ENCODE peak calls at places on chromosomes 5 and 9, in five cellular contexts. One of them, this sample, is unnamed.

GRCh38 chr5:34787035-34787434 is 51.9 kb upstream of the TTC23L start:
- DNase-seq in adrenal gland: no peak
- DNase-seq in endothelial cell: no peak
- DNase-seq in omental fat pad: no peak
- DNase-seq in HFF-Myc: no peak
- DNase-seq in this sample: no peak

GRCh38 chr5:150272531-150272930 is 17.0 kb downstream of the CAMK2A start:
- DNase-seq in adrenal gland: peak; percentile 30
- DNase-seq in endothelial cell: peak; percentile 41
- DNase-seq in omental fat pad: no peak
- DNase-seq in HFF-Myc: no peak
- DNase-seq in this sample: no peak

GRCh38 chr9:109717342-109717741 is 62.7 kb upstream of the PALM2AKAP2 start:
- DNase-seq in adrenal gland: no peak
- DNase-seq in endothelial cell: no peak
- DNase-seq in omental fat pad: no peak
- DNase-seq in HFF-Myc: no peak
- DNase-seq in this sample: no peak

GRCh38 chr5:98214240-98215051 is 559.0 kb upstream of the RGMB start:
- DNase-seq in adrenal gland: no peak
- DNase-seq in endothelial cell: no peak
- DNase-seq in omental fat pad: no peak
- DNase-seq in HFF-Myc: no peak
- DNase-seq in this sample: no peak

GRCh38 chr5:71778678-71779276 is 59.7 kb downstream of the CARTPT start:
- DNase-seq in adrenal gland: no peak
- DNase-seq in endothelial cell: no peak
- DNase-seq in omental fat pad: no peak
- DNase-seq in HFF-Myc: no peak
- DNase-seq in this sample: no peak

GRCh38 chr9:14321517-14322125 is 7.7 kb upstream of the NFIB start:
- DNase-seq in adrenal gland: no peak
- DNase-seq in endothelial cell: no peak
- DNase-seq in omental fat pad: no peak
- DNase-seq in HFF-Myc: no peak
- DNase-seq in this sample: no peak

GRCh38 chr9:107693620-107694326 is 204.2 kb upstream of the KLF4 start:
- DNase-seq in adrenal gland: no peak
- DNase-seq in endothelial cell: no peak
- DNase-seq in omental fat pad: no peak
- DNase-seq in HFF-Myc: no peak
- DNase-seq in this sample: no peak

GRCh38 chr5:980001-980588 is 28.5 kb upstream of the NKD2 start:
- DNase-seq in adrenal gland: no peak
- DNase-seq in endothelial cell: no peak
- DNase-seq in omental fat pad: no peak
- DNase-seq in HFF-Myc: no peak
- DNase-seq in this sample: no peak

GRCh38 chr5:172736524-172737135 is 34.4 kb downstream of the DUSP1 start:
- DNase-seq in adrenal gland: peak; percentile 7
- DNase-seq in endothelial cell: no peak
- DNase-seq in omental fat pad: no peak
- DNase-seq in HFF-Myc: no peak
- DNase-seq in this sample: no peak

GRCh38 chr5:138697720-138698360 is 55.4 kb upstream of the CTNNA1 start:
- DNase-seq in adrenal gland: no peak
- DNase-seq in endothelial cell: no peak
- DNase-seq in omental fat pad: no peak
- DNase-seq in HFF-Myc: no peak
- DNase-seq in this sample: no peak

GRCh38 chr5:136192015-136192525 is 892 bp downstream of the SMIM32 start:
- DNase-seq in adrenal gland: no peak
- DNase-seq in endothelial cell: peak; percentile 41
- DNase-seq in omental fat pad: no peak
- DNase-seq in HFF-Myc: no peak
- DNase-seq in this sample: peak; percentile 47

GRCh38 chr5:38473008-38473407 is 83.4 kb downstream of the LIFR start:
- DNase-seq in adrenal gland: no peak
- DNase-seq in endothelial cell: no peak
- DNase-seq in omental fat pad: no peak
- DNase-seq in HFF-Myc: no peak
- DNase-seq in this sample: no peak

GRCh38 chr9:20570086-20570485 is 52.2 kb downstream of the MLLT3 start:
- DNase-seq in adrenal gland: no peak
- DNase-seq in endothelial cell: no peak
- DNase-seq in omental fat pad: no peak
- DNase-seq in HFF-Myc: no peak
- DNase-seq in this sample: no peak

GRCh38 chr5:78405820-78406750 is 45.7 kb downstream of the SCAMP1 start:
- DNase-seq in adrenal gland: no peak
- DNase-seq in endothelial cell: no peak
- DNase-seq in omental fat pad: no peak
- DNase-seq in HFF-Myc: no peak
- DNase-seq in this sample: no peak

GRCh38 chr9:2181794-2182193 is 166.6 kb downstream of the SMARCA2 start:
- DNase-seq in adrenal gland: peak; percentile 37
- DNase-seq in endothelial cell: peak; percentile 71
- DNase-seq in omental fat pad: no peak
- DNase-seq in HFF-Myc: no peak
- DNase-seq in this sample: no peak
- TF ChIP-seq CTCF in adrenal gland: peak; percentile 51
- TF ChIP-seq CTCF in endothelial cell: peak; percentile 65
- TF ChIP-seq CTCF in omental fat pad: no peak
- TF ChIP-seq CTCF in HFF-Myc: peak; percentile 67
- TF ChIP-seq CTCF in this sample: peak; percentile 48

GRCh38 chr5:75412111-75412990 is 75.3 kb downstream of the HMGCR start:
- DNase-seq in adrenal gland: no peak
- DNase-seq in endothelial cell: no peak
- DNase-seq in omental fat pad: no peak
- DNase-seq in HFF-Myc: no peak
- DNase-seq in this sample: no peak
- TF ChIP-seq CTCF in adrenal gland: peak; percentile 32
- TF ChIP-seq CTCF in endothelial cell: peak; percentile 55
- TF ChIP-seq CTCF in omental fat pad: no peak
- TF ChIP-seq CTCF in HFF-Myc: no peak
- TF ChIP-seq CTCF in this sample: peak; percentile 46

GRCh38 chr5:167970002-167970401 is 321.4 kb upstream of the WWC1 start:
- DNase-seq in adrenal gland: no peak
- DNase-seq in endothelial cell: no peak
- DNase-seq in omental fat pad: no peak
- DNase-seq in HFF-Myc: no peak
- DNase-seq in this sample: no peak
- TF ChIP-seq CTCF in adrenal gland: no peak
- TF ChIP-seq CTCF in endothelial cell: no peak
- TF ChIP-seq CTCF in omental fat pad: no peak
- TF ChIP-seq CTCF in HFF-Myc: no peak
- TF ChIP-seq CTCF in this sample: no peak

DNA sequence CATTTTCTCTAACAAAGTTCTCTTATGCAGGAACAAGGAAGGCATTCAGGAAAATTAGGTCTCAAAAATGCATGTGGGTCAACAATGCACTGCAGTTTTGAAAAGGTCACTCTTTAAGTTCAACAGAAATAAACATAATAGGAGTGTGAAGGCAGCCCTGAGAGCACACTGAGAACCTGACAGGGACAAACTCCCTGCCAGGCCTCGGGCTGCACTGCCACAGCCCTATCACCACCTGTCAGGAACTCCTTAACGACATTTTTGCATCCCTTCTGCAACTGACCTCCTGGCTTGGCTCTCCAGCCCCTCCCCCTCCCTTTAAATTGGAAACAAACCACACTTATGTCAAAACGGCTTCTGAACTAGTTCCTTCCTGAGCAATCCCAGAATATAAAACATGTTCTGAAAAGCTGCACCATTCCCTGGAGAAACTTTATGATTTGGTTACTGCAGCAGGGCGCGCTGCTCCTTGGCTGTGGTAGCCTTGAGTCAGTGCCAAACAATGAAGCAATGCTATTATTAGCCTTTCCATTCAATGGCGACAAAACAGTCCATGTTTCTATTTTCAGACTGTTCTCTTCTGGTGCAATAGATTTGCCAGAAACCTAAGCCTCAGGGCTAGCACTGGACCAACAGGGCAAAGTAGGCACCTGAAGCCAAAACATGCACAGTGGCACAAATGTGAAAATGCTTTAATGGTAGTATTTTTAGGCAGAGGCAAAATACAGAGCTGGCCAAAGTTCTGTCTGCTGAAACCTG is 160.1 kb upstream of the ZNF608 start:
- DNase-seq in adrenal gland: peak; percentile 73
- DNase-seq in endothelial cell: peak; percentile 4
- DNase-seq in omental fat pad: no peak
- DNase-seq in HFF-Myc: peak; percentile 57
- DNase-seq in this sample: no peak
- TF ChIP-seq CTCF in adrenal gland: no peak
- TF ChIP-seq CTCF in endothelial cell: no peak
- TF ChIP-seq CTCF in omental fat pad: no peak
- TF ChIP-seq CTCF in HFF-Myc: no peak
- TF ChIP-seq CTCF in this sample: no peak

DNA sequence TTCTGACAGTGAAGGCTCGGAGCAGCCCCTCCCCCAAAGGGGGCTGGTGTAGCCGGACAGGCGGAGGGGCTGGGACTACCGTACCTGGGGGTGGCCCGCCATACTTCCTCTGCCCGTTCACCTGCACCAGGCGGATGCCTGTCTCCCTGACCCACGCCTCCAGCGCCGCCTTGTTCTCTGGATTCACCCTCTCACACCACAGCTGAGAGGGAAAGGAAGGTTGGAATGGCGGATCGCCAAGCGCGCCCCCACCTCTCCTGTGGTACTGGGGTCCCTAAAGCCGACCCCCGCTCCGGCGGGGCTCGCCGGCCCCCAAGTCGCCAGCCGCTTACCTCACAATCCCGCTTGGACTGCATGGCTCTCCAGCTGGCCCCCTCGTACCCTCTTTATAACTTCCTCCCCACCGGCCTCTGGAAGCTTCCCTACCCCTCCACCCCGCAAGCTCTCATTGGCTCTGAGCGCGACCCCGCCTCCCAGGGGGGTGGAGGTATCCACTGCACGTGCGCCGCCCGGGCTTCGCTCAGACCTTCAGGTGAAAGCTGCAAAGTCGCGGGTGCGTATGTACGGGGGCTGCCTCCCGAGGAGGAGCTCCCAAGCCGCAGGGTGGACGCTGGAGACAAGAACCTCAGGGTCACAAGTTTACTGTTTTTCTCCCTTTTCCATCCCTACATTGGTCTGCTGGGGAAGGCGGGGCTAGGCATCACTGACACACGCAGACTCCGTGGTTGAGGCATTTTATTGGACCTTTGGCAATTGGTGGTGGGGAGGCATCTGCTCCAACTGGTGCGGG is at the start of gene DND1:
- DNase-seq in adrenal gland: no peak
- DNase-seq in endothelial cell: no peak
- DNase-seq in omental fat pad: no peak
- DNase-seq in HFF-Myc: no peak
- DNase-seq in this sample: no peak
- TF ChIP-seq CTCF in adrenal gland: no peak
- TF ChIP-seq CTCF in endothelial cell: no peak
- TF ChIP-seq CTCF in omental fat pad: no peak
- TF ChIP-seq CTCF in HFF-Myc: no peak
- TF ChIP-seq CTCF in this sample: no peak

GRCh38 chr5:170632985-170633234 is 129.1 kb downstream of the KCNIP1 start:
- DNase-seq in adrenal gland: no peak
- DNase-seq in endothelial cell: peak; percentile 90
- DNase-seq in omental fat pad: no peak
- DNase-seq in HFF-Myc: no peak
- DNase-seq in this sample: peak; percentile 69

GRCh38 chr5:170630711-170631141 is 126.9 kb downstream of the KCNIP1 start:
- DNase-seq in adrenal gland: no peak
- DNase-seq in endothelial cell: no peak
- DNase-seq in omental fat pad: no peak
- DNase-seq in HFF-Myc: no peak
- DNase-seq in this sample: no peak

GRCh38 chr5:170630226-170630625 is 126.4 kb downstream of the KCNIP1 start:
- DNase-seq in adrenal gland: no peak
- DNase-seq in endothelial cell: no peak
- DNase-seq in omental fat pad: no peak
- DNase-seq in HFF-Myc: no peak
- DNase-seq in this sample: no peak

GRCh38 chr5:170632266-170632984 is 128.6 kb downstream of the KCNIP1 start:
- DNase-seq in adrenal gland: no peak
- DNase-seq in endothelial cell: peak; percentile 40
- DNase-seq in omental fat pad: no peak
- DNase-seq in HFF-Myc: no peak
- DNase-seq in this sample: no peak

GRCh38 chr5:170631471-170632195 is 127.8 kb downstream of the KCNIP1 start:
- DNase-seq in adrenal gland: no peak
- DNase-seq in endothelial cell: peak; percentile 68
- DNase-seq in omental fat pad: no peak
- DNase-seq in HFF-Myc: no peak
- DNase-seq in this sample: no peak
- TF ChIP-seq CTCF in adrenal gland: no peak
- TF ChIP-seq CTCF in endothelial cell: peak; percentile 42
- TF ChIP-seq CTCF in omental fat pad: no peak
- TF ChIP-seq CTCF in HFF-Myc: peak; percentile 15
- TF ChIP-seq CTCF in this sample: no peak

DNA sequence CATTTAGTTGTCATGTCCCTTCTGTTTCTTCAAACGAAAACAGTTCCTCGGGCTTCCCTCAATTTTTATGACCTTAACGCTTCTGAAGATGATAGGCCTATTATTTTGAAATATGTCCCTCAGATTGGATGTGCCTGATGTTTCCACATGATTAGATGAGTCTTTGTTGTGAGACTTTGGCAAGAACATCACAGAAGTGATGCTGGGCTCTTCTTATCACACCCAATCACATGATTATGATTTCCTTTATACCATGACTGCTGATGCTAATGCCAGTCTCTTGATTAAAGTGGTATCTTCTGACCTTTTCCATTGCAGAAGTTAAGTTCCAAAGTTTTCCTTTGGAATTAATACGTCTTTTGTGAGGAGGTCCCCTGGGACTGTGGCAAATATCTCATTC is 175.7 kb downstream of the SAXO1 start:
- DNase-seq in adrenal gland: no peak
- DNase-seq in endothelial cell: no peak
- DNase-seq in omental fat pad: no peak
- DNase-seq in HFF-Myc: no peak
- DNase-seq in this sample: no peak
- TF ChIP-seq CTCF in adrenal gland: no peak
- TF ChIP-seq CTCF in endothelial cell: no peak
- TF ChIP-seq CTCF in omental fat pad: no peak
- TF ChIP-seq CTCF in HFF-Myc: no peak
- TF ChIP-seq CTCF in this sample: no peak

GRCh38 chr5:80346055-80346454 is 26.3 kb downstream of the SPZ1 start:
- DNase-seq in adrenal gland: no peak
- DNase-seq in endothelial cell: peak; percentile 34
- DNase-seq in omental fat pad: no peak
- DNase-seq in HFF-Myc: no peak
- DNase-seq in this sample: no peak
- TF ChIP-seq CTCF in adrenal gland: no peak
- TF ChIP-seq CTCF in endothelial cell: peak; percentile 38
- TF ChIP-seq CTCF in omental fat pad: no peak
- TF ChIP-seq CTCF in HFF-Myc: peak; percentile 44
- TF ChIP-seq CTCF in this sample: no peak

This sample was measured in mesothelial cell of epicardium.